ENCODE peak calls at places on chromosomes 1 and 21, in eight cellular contexts. One of them, this sample, is unnamed.

GRCh38 chr21:37866027-37866426 is 50.2 kb downstream of the KCNJ6 start:
- DNase-seq in neuronal stem cell: no peak
- DNase-seq in tibial nerve: no peak
- DNase-seq in central memory CD4-positive, alpha-beta T cell: no peak
- DNase-seq in stimulated activated CD4-positive, alpha-beta T cell treated with anti-CD3 and anti-CD28 coated beads, TNF-alpha, amount 100 ng/mL, for 24 hours: no peak
- DNase-seq in cerebellum: no peak
- DNase-seq in hepatocyte: no peak
- DNase-seq in NCI-H1417: no peak
- DNase-seq in this sample: no peak

GRCh38 chr1:188763541-188763940 is 1714.1 kb downstream of the BRINP3 start:
- DNase-seq in neuronal stem cell: no peak
- DNase-seq in tibial nerve: no peak
- DNase-seq in central memory CD4-positive, alpha-beta T cell: no peak
- DNase-seq in stimulated activated CD4-positive, alpha-beta T cell treated with anti-CD3 and anti-CD28 coated beads, TNF-alpha, amount 100 ng/mL, for 24 hours: no peak
- DNase-seq in cerebellum: no peak
- DNase-seq in hepatocyte: no peak
- DNase-seq in NCI-H1417: no peak
- DNase-seq in this sample: no peak

GRCh38 chr1:72177711-72178110 is 104.6 kb downstream of the NEGR1 start:
- DNase-seq in neuronal stem cell: no peak
- DNase-seq in tibial nerve: no peak
- DNase-seq in central memory CD4-positive, alpha-beta T cell: no peak
- DNase-seq in stimulated activated CD4-positive, alpha-beta T cell treated with anti-CD3 and anti-CD28 coated beads, TNF-alpha, amount 100 ng/mL, for 24 hours: no peak
- DNase-seq in cerebellum: no peak
- DNase-seq in hepatocyte: no peak
- DNase-seq in NCI-H1417: peak
- DNase-seq in this sample: no peak

GRCh38 chr21:42357307-42357706 is 6.5 kb upstream of the TFF2 start:
- DNase-seq in neuronal stem cell: no peak
- DNase-seq in tibial nerve: no peak
- DNase-seq in central memory CD4-positive, alpha-beta T cell: no peak
- DNase-seq in stimulated activated CD4-positive, alpha-beta T cell treated with anti-CD3 and anti-CD28 coated beads, TNF-alpha, amount 100 ng/mL, for 24 hours: no peak
- DNase-seq in cerebellum: no peak
- DNase-seq in hepatocyte: no peak
- DNase-seq in NCI-H1417: no peak
- DNase-seq in this sample: no peak

GRCh38 chr1:160377585-160378206 is 10.8 kb downstream of the NHLH1 start:
- DNase-seq in neuronal stem cell: no peak
- DNase-seq in tibial nerve: no peak
- DNase-seq in central memory CD4-positive, alpha-beta T cell: no peak
- DNase-seq in stimulated activated CD4-positive, alpha-beta T cell treated with anti-CD3 and anti-CD28 coated beads, TNF-alpha, amount 100 ng/mL, for 24 hours: no peak
- DNase-seq in cerebellum: no peak
- DNase-seq in hepatocyte: no peak
- DNase-seq in NCI-H1417: no peak
- DNase-seq in this sample: no peak

GRCh38 chr21:44494956-44495355 is 39.6 kb downstream of the LRRC3 start:
- DNase-seq in neuronal stem cell: no peak
- DNase-seq in tibial nerve: no peak
- DNase-seq in central memory CD4-positive, alpha-beta T cell: no peak
- DNase-seq in stimulated activated CD4-positive, alpha-beta T cell treated with anti-CD3 and anti-CD28 coated beads, TNF-alpha, amount 100 ng/mL, for 24 hours: no peak
- DNase-seq in cerebellum: no peak
- DNase-seq in hepatocyte: no peak
- DNase-seq in NCI-H1417: no peak
- DNase-seq in this sample: no peak

GRCh38 chr21:35563885-35564451 is 496.4 kb downstream of the SETD4 start:
- DNase-seq in neuronal stem cell: no peak
- DNase-seq in tibial nerve: peak
- DNase-seq in central memory CD4-positive, alpha-beta T cell: no peak
- DNase-seq in stimulated activated CD4-positive, alpha-beta T cell treated with anti-CD3 and anti-CD28 coated beads, TNF-alpha, amount 100 ng/mL, for 24 hours: no peak
- DNase-seq in cerebellum: no peak
- DNase-seq in hepatocyte: peak
- DNase-seq in NCI-H1417: peak
- DNase-seq in this sample: no peak

GRCh38 chr1:162391790-162392563 is 10.4 kb downstream of the C1orf226 start:
- DNase-seq in neuronal stem cell: peak
- DNase-seq in tibial nerve: no peak
- DNase-seq in central memory CD4-positive, alpha-beta T cell: no peak
- DNase-seq in stimulated activated CD4-positive, alpha-beta T cell treated with anti-CD3 and anti-CD28 coated beads, TNF-alpha, amount 100 ng/mL, for 24 hours: no peak
- DNase-seq in cerebellum: peak
- DNase-seq in hepatocyte: peak
- DNase-seq in NCI-H1417: peak
- DNase-seq in this sample: no peak

GRCh38 chr1:112540395-112540794 is 31.6 kb downstream of the WNT2B start:
- DNase-seq in neuronal stem cell: no peak
- DNase-seq in tibial nerve: no peak
- DNase-seq in central memory CD4-positive, alpha-beta T cell: no peak
- DNase-seq in stimulated activated CD4-positive, alpha-beta T cell treated with anti-CD3 and anti-CD28 coated beads, TNF-alpha, amount 100 ng/mL, for 24 hours: no peak
- DNase-seq in cerebellum: no peak
- DNase-seq in hepatocyte: no peak
- DNase-seq in NCI-H1417: no peak
- DNase-seq in this sample: no peak

GRCh38 chr1:43367026-43367903 is 546 bp downstream of the ELOVL1 start:
- DNase-seq in neuronal stem cell: no peak
- DNase-seq in tibial nerve: no peak
- DNase-seq in central memory CD4-positive, alpha-beta T cell: peak
- DNase-seq in stimulated activated CD4-positive, alpha-beta T cell treated with anti-CD3 and anti-CD28 coated beads, TNF-alpha, amount 100 ng/mL, for 24 hours: no peak
- DNase-seq in cerebellum: no peak
- DNase-seq in hepatocyte: peak
- DNase-seq in NCI-H1417: no peak
- DNase-seq in this sample: peak

GRCh38 chr1:30816211-30817082 is 58.9 kb upstream of the LAPTM5 start:
- DNase-seq in neuronal stem cell: peak
- DNase-seq in tibial nerve: peak
- DNase-seq in central memory CD4-positive, alpha-beta T cell: no peak
- DNase-seq in stimulated activated CD4-positive, alpha-beta T cell treated with anti-CD3 and anti-CD28 coated beads, TNF-alpha, amount 100 ng/mL, for 24 hours: no peak
- DNase-seq in cerebellum: peak
- DNase-seq in hepatocyte: peak
- DNase-seq in NCI-H1417: peak
- DNase-seq in this sample: no peak

GRCh38 chr1:25999419-25999818 is 1.6 kb upstream of the PAFAH2 start:
- DNase-seq in neuronal stem cell: no peak
- DNase-seq in tibial nerve: no peak
- DNase-seq in central memory CD4-positive, alpha-beta T cell: no peak
- DNase-seq in stimulated activated CD4-positive, alpha-beta T cell treated with anti-CD3 and anti-CD28 coated beads, TNF-alpha, amount 100 ng/mL, for 24 hours: no peak
- DNase-seq in cerebellum: no peak
- DNase-seq in hepatocyte: no peak
- DNase-seq in NCI-H1417: no peak
- DNase-seq in this sample: no peak

GRCh38 chr1:36446261-36446660 is 4.0 kb downstream of the OSCP1 start:
- DNase-seq in neuronal stem cell: no peak
- DNase-seq in tibial nerve: no peak
- DNase-seq in central memory CD4-positive, alpha-beta T cell: no peak
- DNase-seq in stimulated activated CD4-positive, alpha-beta T cell treated with anti-CD3 and anti-CD28 coated beads, TNF-alpha, amount 100 ng/mL, for 24 hours: no peak
- DNase-seq in cerebellum: no peak
- DNase-seq in hepatocyte: no peak
- DNase-seq in NCI-H1417: no peak
- DNase-seq in this sample: no peak

GRCh38 chr1:202965441-202965821 is 1.6 kb downstream of the CYB5R1 start:
- DNase-seq in neuronal stem cell: no peak
- DNase-seq in tibial nerve: no peak
- DNase-seq in central memory CD4-positive, alpha-beta T cell: no peak
- DNase-seq in stimulated activated CD4-positive, alpha-beta T cell treated with anti-CD3 and anti-CD28 coated beads, TNF-alpha, amount 100 ng/mL, for 24 hours: no peak
- DNase-seq in cerebellum: no peak
- DNase-seq in hepatocyte: no peak
- DNase-seq in NCI-H1417: no peak
- DNase-seq in this sample: no peak

GRCh38 chr1:54120698-54121481 is 31.9 kb downstream of the CDCP2 start:
- DNase-seq in neuronal stem cell: no peak
- DNase-seq in tibial nerve: no peak
- DNase-seq in central memory CD4-positive, alpha-beta T cell: no peak
- DNase-seq in stimulated activated CD4-positive, alpha-beta T cell treated with anti-CD3 and anti-CD28 coated beads, TNF-alpha, amount 100 ng/mL, for 24 hours: no peak
- DNase-seq in cerebellum: no peak
- DNase-seq in hepatocyte: peak
- DNase-seq in NCI-H1417: no peak
- DNase-seq in this sample: no peak

GRCh38 chr1:66476774-66477173 is 57.2 kb upstream of the SGIP1 start:
- DNase-seq in neuronal stem cell: no peak
- DNase-seq in tibial nerve: no peak
- DNase-seq in central memory CD4-positive, alpha-beta T cell: no peak
- DNase-seq in stimulated activated CD4-positive, alpha-beta T cell treated with anti-CD3 and anti-CD28 coated beads, TNF-alpha, amount 100 ng/mL, for 24 hours: no peak
- DNase-seq in cerebellum: no peak
- DNase-seq in hepatocyte: no peak
- DNase-seq in NCI-H1417: no peak
- DNase-seq in this sample: no peak

GRCh38 chr1:206000641-206001339 is 2.4 kb downstream of the RAB7B start:
- DNase-seq in neuronal stem cell: no peak
- DNase-seq in tibial nerve: no peak
- DNase-seq in central memory CD4-positive, alpha-beta T cell: no peak
- DNase-seq in stimulated activated CD4-positive, alpha-beta T cell treated with anti-CD3 and anti-CD28 coated beads, TNF-alpha, amount 100 ng/mL, for 24 hours: no peak
- DNase-seq in cerebellum: no peak
- DNase-seq in hepatocyte: no peak
- DNase-seq in NCI-H1417: no peak
- DNase-seq in this sample: no peak